ENCODE peak calls at places on chromosomes 11 and 22, in four cellular contexts. G is EH, N is AG04450, B is posterior cingulate gyrus. F is an unnamed sample.

GRCh38 chr11:11400635-11401232 is 47.7 kb upstream of the CSNK2A3 start:
- DNase-seq in G (peak), N (no peak), B (no peak), F (peak)

GRCh38 chr11:31810779-31811647 is at the start of gene PAX6:
- DNase-seq in G (no peak), N (no peak), B (peak), F (peak)

GRCh38 chr11:60378359-60378758 is at the start of gene MS4A7:
- DNase-seq in G (no peak), N (no peak), B (no peak), F (peak)

GRCh38 chr22:27086728-27087450 is 429.5 kb downstream of the MIAT start:
- DNase-seq in G (no peak), N (no peak), B (no peak), F (no peak)

GRCh38 chr22:39144101-39144815 is 8.2 kb downstream of the CBX7 start:
- DNase-seq in G (peak), N (no peak), B (no peak), F (peak)

GRCh38 chr11:130580372-130580771 is 131.9 kb downstream of the ADAMTS15 start:
- DNase-seq in G (peak), N (peak), B (no peak), F (no peak)

GRCh38 chr11:67615455-67616430 is 9.0 kb downstream of the NDUFV1 start:
- DNase-seq in G (peak), N (no peak), B (no peak), F (peak)

GRCh38 chr11:115963170-115963569 is 459.0 kb upstream of the CADM1 start:
- DNase-seq in G (no peak), N (no peak), B (no peak), F (no peak)

GRCh38 chr11:122181893-122182292 is 65.9 kb upstream of the BLID start:
- DNase-seq in G (no peak), N (no peak), B (no peak), F (no peak)

GRCh38 chr22:48707749-48708557 is 1119.7 kb downstream of the BRD1 start:
- DNase-seq in G (no peak), N (no peak), B (no peak), F (no peak)

GRCh38 chr11:68976095-68976494 is 4.7 kb downstream of the MRGPRD start:
- DNase-seq in G (no peak), N (no peak), B (no peak), F (no peak)

GRCh38 chr11:68904458-68904847 is 762 bp downstream of the IGHMBP2 start:
- DNase-seq in G (peak), N (no peak), B (no peak), F (peak)

F was measured in KBM-7.